ENCODE peak calls at places on chromosomes 12 and 14, in nine cellular contexts. K, Q, B, U, M, V, L, G and J are unnamed samples.

GRCh38 chr12:50006754-50007442 is 18.4 kb downstream of the RACGAP1 start:
- DNase-seq in K (no peak), Q (no peak), B (no peak), U (no peak), M (no peak), V (no peak), L (no peak), G (no peak), J (no peak)

GRCh38 chr14:36619853-36620252 is 37.4 kb upstream of the NKX2-8 start:
- DNase-seq in K (no peak), Q (no peak), B (no peak), U (no peak), M (no peak), V (no peak), L (no peak), G (no peak), J (no peak)

GRCh38 chr12:100956311-100956852 is 161.8 kb downstream of the ANO4 start:
- DNase-seq in K (no peak), Q (no peak), B (no peak), U (no peak), M (no peak), V (no peak), L (no peak), G (no peak), J (no peak)

GRCh38 chr12:15522574-15523187 is 200.4 kb downstream of the PTPRO start:
- DNase-seq in K (no peak), Q (no peak), B (no peak), U (no peak), M (no peak), V (no peak), L (peak), G (no peak), J (peak)

GRCh38 chr14:71113376-71113775 is 206.1 kb downstream of the PCNX1 start:
- DNase-seq in K (no peak), Q (no peak), B (no peak), U (no peak), M (no peak), V (no peak), L (no peak), G (no peak), J (no peak)

GRCh38 chr14:34593740-34594375 is 36.1 kb downstream of the SNX6 start:
- DNase-seq in K (no peak), Q (no peak), B (no peak), U (no peak), M (no peak), V (no peak), L (no peak), G (no peak), J (no peak)

GRCh38 chr14:69105326-69105725 is 47.6 kb downstream of the DCAF5 start:
- DNase-seq in K (no peak), Q (no peak), B (no peak), U (no peak), M (no peak), V (no peak), L (no peak), G (no peak), J (no peak)

GRCh38 chr14:39229601-39230110 is 4.1 kb upstream of the MIA2 start:
- DNase-seq in K (no peak), Q (no peak), B (no peak), U (no peak), M (no peak), V (no peak), L (no peak), G (no peak), J (no peak)

GRCh38 chr12:104352106-104352713 is 48.7 kb downstream of the EID3 start:
- DNase-seq in K (no peak), Q (no peak), B (no peak), U (no peak), M (no peak), V (no peak), L (no peak), G (no peak), J (no peak)

GRCh38 chr12:128813883-128814282 is 9.9 kb downstream of the SLC15A4 start:
- DNase-seq in K (no peak), Q (no peak), B (no peak), U (no peak), M (no peak), V (no peak), L (no peak), G (no peak), J (no peak)

GRCh38 chr12:39971348-39971747 is 134.5 kb downstream of the SLC2A13 start:
- DNase-seq in K (no peak), Q (no peak), B (no peak), U (no peak), M (no peak), V (no peak), L (no peak), G (no peak), J (no peak)

GRCh38 chr14:99127651-99128167 is 144.3 kb downstream of the BCL11B start:
- DNase-seq in K (no peak), Q (no peak), B (no peak), U (no peak), M (no peak), V (no peak), L (no peak), G (no peak), J (no peak)

GRCh38 chr12:26839551-26839950 is 6.6 kb upstream of the ITPR2 start:
- DNase-seq in K (no peak), Q (no peak), B (no peak), U (no peak), M (no peak), V (no peak), L (no peak), G (no peak), J (no peak)

GRCh38 chr12:22284871-22285270 is 49.6 kb downstream of the ST8SIA1 start:
- DNase-seq in K (no peak), Q (no peak), B (no peak), U (no peak), M (no peak), V (no peak), L (no peak), G (no peak), J (no peak)

GRCh38 chr12:12735301-12735700 is 18.1 kb downstream of the CDKN1B start:
- DNase-seq in K (no peak), Q (no peak), B (no peak), U (no peak), M (no peak), V (no peak), L (no peak), G (no peak), J (no peak)

GRCh38 chr12:112381421-112381897 is 772 bp downstream of the HECTD4 start:
- DNase-seq in K (no peak), Q (peak), B (peak), U (no peak), M (peak), V (peak), L (peak), G (peak), J (peak)

GRCh38 chr12:91913124-91913523 is 232.5 kb downstream of the BTG1 start:
- DNase-seq in K (no peak), Q (no peak), B (no peak), U (no peak), M (no peak), V (no peak), L (no peak), G (no peak), J (no peak)

GRCh38 chr14:96176811-96177211 is 27.8 kb upstream of the BDKRB2 start:
- DNase-seq in K (no peak), Q (no peak), B (no peak), U (no peak), M (no peak), V (no peak), L (no peak), G (no peak), J (no peak)

GRCh38 chr12:62909340-62909739 is 25.6 kb downstream of the PPM1H start:
- DNase-seq in K (no peak), Q (no peak), B (no peak), U (no peak), M (no peak), V (no peak), L (no peak), G (no peak), J (no peak)

GRCh38 chr12:108594960-108595710 is 2.7 kb downstream of the TMEM119 start:
- DNase-seq in K (no peak), Q (no peak), B (no peak), U (no peak), M (no peak), V (no peak), L (no peak), G (no peak), J (no peak)

GRCh38 chr12:69039881-69040280 is 106.9 kb upstream of the CPM start:
- DNase-seq in K (no peak), Q (no peak), B (no peak), U (no peak), M (no peak), V (no peak), L (peak), G (no peak), J (no peak)

GRCh38 chr14:32366995-32367394 is 37.9 kb downstream of the AKAP6 start:
- DNase-seq in K (peak), Q (no peak), B (no peak), U (no peak), M (no peak), V (no peak), L (peak), G (no peak), J (no peak)

GRCh38 chr12:113088971-113089756 is 32.6 kb downstream of the DTX1 start:
- DNase-seq in K (no peak), Q (no peak), B (peak), U (no peak), M (peak), V (no peak), L (no peak), G (peak), J (no peak)

GRCh38 chr14:97851438-97851995 is 1054.3 kb downstream of the VRK1 start:
- DNase-seq in K (peak), Q (no peak), B (no peak), U (peak), M (no peak), V (peak), L (no peak), G (no peak), J (peak)

GRCh38 chr14:100147181-100147631 is 12.2 kb downstream of the DEGS2 start:
- DNase-seq in K (no peak), Q (peak), B (peak), U (no peak), M (peak), V (no peak), L (no peak), G (peak), J (no peak)

GRCh38 chr14:96614528-96614927 is 112.3 kb downstream of the PAPOLA start:
- DNase-seq in K (no peak), Q (no peak), B (no peak), U (no peak), M (no peak), V (no peak), L (peak), G (no peak), J (no peak)

GRCh38 chr14:106372870-106373657 is 846.7 kb downstream of the TMEM121 start:
- DNase-seq in K (no peak), Q (peak), B (peak), U (peak), M (peak), V (no peak), L (peak), G (peak), J (peak)

GRCh38 chr12:90298289-90298948 is 589.8 kb upstream of the ATP2B1 start:
- DNase-seq in K (no peak), Q (no peak), B (no peak), U (no peak), M (no peak), V (no peak), L (no peak), G (no peak), J (no peak)

GRCh38 chr14:67680121-67680602 is 5.7 kb upstream of the VTI1B start:
- DNase-seq in K (no peak), Q (no peak), B (no peak), U (no peak), M (no peak), V (no peak), L (no peak), G (no peak), J (no peak)